ENCODE peak calls at places on chromosomes 4 and X, in ten cellular contexts. One of them, this sample, is unnamed.

GRCh38 chrX:153900806-153901752 is 3.4 kb upstream of the AVPR2 start:
- DNase-seq in suprapubic skin: no peak
- DNase-seq in activated CD8-positive, alpha-beta memory T cell treated with anti-CD3 and anti-CD28 coated beads for 4 hours: peak
- DNase-seq in stimulated activated CD8-positive, alpha-beta memory T cell treated with anti-CD3 and anti-CD28 coated beads, Interleukin-4, amount 100 ng/mL, for 24 hours: no peak
- DNase-seq in activated CD4-positive, alpha-beta T cell treated with anti-CD3 and anti-CD28 coated beads, Interleukin-2, amount 10 ng/mL, durations not matched to agents 7 days and 5 days: peak
- DNase-seq in AG09319: peak
- DNase-seq in NCI-H1417: peak
- DNase-seq in GM12865: peak
- DNase-seq in left ventricle myocardium inferior: peak
- DNase-seq in left kidney: peak
- DNase-seq in this sample: peak

GRCh38 chrX:109889289-109890006 is 113.5 kb upstream of the TMEM164 start:
- DNase-seq in suprapubic skin: no peak
- DNase-seq in activated CD8-positive, alpha-beta memory T cell treated with anti-CD3 and anti-CD28 coated beads for 4 hours: no peak
- DNase-seq in stimulated activated CD8-positive, alpha-beta memory T cell treated with anti-CD3 and anti-CD28 coated beads, Interleukin-4, amount 100 ng/mL, for 24 hours: no peak
- DNase-seq in activated CD4-positive, alpha-beta T cell treated with anti-CD3 and anti-CD28 coated beads, Interleukin-2, amount 10 ng/mL, durations not matched to agents 7 days and 5 days: no peak
- DNase-seq in AG09319: peak
- DNase-seq in NCI-H1417: no peak
- DNase-seq in GM12865: peak
- DNase-seq in left ventricle myocardium inferior: no peak
- DNase-seq in left kidney: peak
- DNase-seq in this sample: no peak

GRCh38 chr4:70913947-70914445 is 11.8 kb downstream of the MOB1B start:
- DNase-seq in suprapubic skin: no peak
- DNase-seq in activated CD8-positive, alpha-beta memory T cell treated with anti-CD3 and anti-CD28 coated beads for 4 hours: no peak
- DNase-seq in stimulated activated CD8-positive, alpha-beta memory T cell treated with anti-CD3 and anti-CD28 coated beads, Interleukin-4, amount 100 ng/mL, for 24 hours: no peak
- DNase-seq in activated CD4-positive, alpha-beta T cell treated with anti-CD3 and anti-CD28 coated beads, Interleukin-2, amount 10 ng/mL, durations not matched to agents 7 days and 5 days: no peak
- DNase-seq in AG09319: no peak
- DNase-seq in NCI-H1417: no peak
- DNase-seq in GM12865: no peak
- DNase-seq in left ventricle myocardium inferior: no peak
- DNase-seq in left kidney: no peak
- DNase-seq in this sample: no peak

GRCh38 chr4:152957437-152958185 is 21.5 kb downstream of the FHDC1 start:
- DNase-seq in suprapubic skin: no peak
- DNase-seq in activated CD8-positive, alpha-beta memory T cell treated with anti-CD3 and anti-CD28 coated beads for 4 hours: no peak
- DNase-seq in stimulated activated CD8-positive, alpha-beta memory T cell treated with anti-CD3 and anti-CD28 coated beads, Interleukin-4, amount 100 ng/mL, for 24 hours: no peak
- DNase-seq in activated CD4-positive, alpha-beta T cell treated with anti-CD3 and anti-CD28 coated beads, Interleukin-2, amount 10 ng/mL, durations not matched to agents 7 days and 5 days: no peak
- DNase-seq in AG09319: no peak
- DNase-seq in NCI-H1417: no peak
- DNase-seq in GM12865: no peak
- DNase-seq in left ventricle myocardium inferior: peak
- DNase-seq in left kidney: peak
- DNase-seq in this sample: no peak

GRCh38 chr4:147735413-147736301 is 3.8 kb downstream of the ARHGAP10 start:
- DNase-seq in suprapubic skin: no peak
- DNase-seq in activated CD8-positive, alpha-beta memory T cell treated with anti-CD3 and anti-CD28 coated beads for 4 hours: no peak
- DNase-seq in stimulated activated CD8-positive, alpha-beta memory T cell treated with anti-CD3 and anti-CD28 coated beads, Interleukin-4, amount 100 ng/mL, for 24 hours: no peak
- DNase-seq in activated CD4-positive, alpha-beta T cell treated with anti-CD3 and anti-CD28 coated beads, Interleukin-2, amount 10 ng/mL, durations not matched to agents 7 days and 5 days: no peak
- DNase-seq in AG09319: no peak
- DNase-seq in NCI-H1417: no peak
- DNase-seq in GM12865: peak
- DNase-seq in left ventricle myocardium inferior: no peak
- DNase-seq in left kidney: no peak
- DNase-seq in this sample: no peak

GRCh38 chrX:22136711-22137110 is 104.6 kb downstream of the PHEX start:
- DNase-seq in suprapubic skin: no peak
- DNase-seq in activated CD8-positive, alpha-beta memory T cell treated with anti-CD3 and anti-CD28 coated beads for 4 hours: no peak
- DNase-seq in stimulated activated CD8-positive, alpha-beta memory T cell treated with anti-CD3 and anti-CD28 coated beads, Interleukin-4, amount 100 ng/mL, for 24 hours: no peak
- DNase-seq in activated CD4-positive, alpha-beta T cell treated with anti-CD3 and anti-CD28 coated beads, Interleukin-2, amount 10 ng/mL, durations not matched to agents 7 days and 5 days: no peak
- DNase-seq in AG09319: no peak
- DNase-seq in NCI-H1417: no peak
- DNase-seq in GM12865: no peak
- DNase-seq in left ventricle myocardium inferior: no peak
- DNase-seq in left kidney: no peak
- DNase-seq in this sample: no peak

GRCh38 chr4:100525689-100526088 is 7.9 kb upstream of the EMCN start:
- DNase-seq in suprapubic skin: no peak
- DNase-seq in activated CD8-positive, alpha-beta memory T cell treated with anti-CD3 and anti-CD28 coated beads for 4 hours: no peak
- DNase-seq in stimulated activated CD8-positive, alpha-beta memory T cell treated with anti-CD3 and anti-CD28 coated beads, Interleukin-4, amount 100 ng/mL, for 24 hours: no peak
- DNase-seq in activated CD4-positive, alpha-beta T cell treated with anti-CD3 and anti-CD28 coated beads, Interleukin-2, amount 10 ng/mL, durations not matched to agents 7 days and 5 days: no peak
- DNase-seq in AG09319: no peak
- DNase-seq in NCI-H1417: no peak
- DNase-seq in GM12865: no peak
- DNase-seq in left ventricle myocardium inferior: no peak
- DNase-seq in left kidney: no peak
- DNase-seq in this sample: no peak

GRCh38 chr4:113973349-113973748 is 6.1 kb downstream of the ARSJ start:
- DNase-seq in suprapubic skin: no peak
- DNase-seq in activated CD8-positive, alpha-beta memory T cell treated with anti-CD3 and anti-CD28 coated beads for 4 hours: no peak
- DNase-seq in stimulated activated CD8-positive, alpha-beta memory T cell treated with anti-CD3 and anti-CD28 coated beads, Interleukin-4, amount 100 ng/mL, for 24 hours: no peak
- DNase-seq in activated CD4-positive, alpha-beta T cell treated with anti-CD3 and anti-CD28 coated beads, Interleukin-2, amount 10 ng/mL, durations not matched to agents 7 days and 5 days: no peak
- DNase-seq in AG09319: no peak
- DNase-seq in NCI-H1417: no peak
- DNase-seq in GM12865: no peak
- DNase-seq in left ventricle myocardium inferior: no peak
- DNase-seq in left kidney: peak
- DNase-seq in this sample: no peak

GRCh38 chr4:677431-678293 is 3.3 kb downstream of the MYL5 start:
- DNase-seq in suprapubic skin: no peak
- DNase-seq in activated CD8-positive, alpha-beta memory T cell treated with anti-CD3 and anti-CD28 coated beads for 4 hours: no peak
- DNase-seq in stimulated activated CD8-positive, alpha-beta memory T cell treated with anti-CD3 and anti-CD28 coated beads, Interleukin-4, amount 100 ng/mL, for 24 hours: no peak
- DNase-seq in activated CD4-positive, alpha-beta T cell treated with anti-CD3 and anti-CD28 coated beads, Interleukin-2, amount 10 ng/mL, durations not matched to agents 7 days and 5 days: no peak
- DNase-seq in AG09319: no peak
- DNase-seq in NCI-H1417: peak
- DNase-seq in GM12865: peak
- DNase-seq in left ventricle myocardium inferior: no peak
- DNase-seq in left kidney: no peak
- DNase-seq in this sample: no peak

GRCh38 chr4:1351854-1352633 is 5.0 kb downstream of the UVSSA start:
- DNase-seq in suprapubic skin: peak
- DNase-seq in activated CD8-positive, alpha-beta memory T cell treated with anti-CD3 and anti-CD28 coated beads for 4 hours: peak
- DNase-seq in stimulated activated CD8-positive, alpha-beta memory T cell treated with anti-CD3 and anti-CD28 coated beads, Interleukin-4, amount 100 ng/mL, for 24 hours: peak
- DNase-seq in activated CD4-positive, alpha-beta T cell treated with anti-CD3 and anti-CD28 coated beads, Interleukin-2, amount 10 ng/mL, durations not matched to agents 7 days and 5 days: peak
- DNase-seq in AG09319: peak
- DNase-seq in NCI-H1417: peak
- DNase-seq in GM12865: peak
- DNase-seq in left ventricle myocardium inferior: peak
- DNase-seq in left kidney: peak
- DNase-seq in this sample: no peak

GRCh38 chrX:21383546-21383945 is 9.3 kb downstream of the CNKSR2 start:
- DNase-seq in suprapubic skin: no peak
- DNase-seq in activated CD8-positive, alpha-beta memory T cell treated with anti-CD3 and anti-CD28 coated beads for 4 hours: no peak
- DNase-seq in stimulated activated CD8-positive, alpha-beta memory T cell treated with anti-CD3 and anti-CD28 coated beads, Interleukin-4, amount 100 ng/mL, for 24 hours: no peak
- DNase-seq in activated CD4-positive, alpha-beta T cell treated with anti-CD3 and anti-CD28 coated beads, Interleukin-2, amount 10 ng/mL, durations not matched to agents 7 days and 5 days: no peak
- DNase-seq in AG09319: no peak
- DNase-seq in NCI-H1417: no peak
- DNase-seq in GM12865: no peak
- DNase-seq in left ventricle myocardium inferior: no peak
- DNase-seq in left kidney: no peak
- DNase-seq in this sample: no peak

GRCh38 chr4:94519925-94520789 is 68.4 kb downstream of the PDLIM5 start:
- DNase-seq in suprapubic skin: no peak
- DNase-seq in activated CD8-positive, alpha-beta memory T cell treated with anti-CD3 and anti-CD28 coated beads for 4 hours: no peak
- DNase-seq in stimulated activated CD8-positive, alpha-beta memory T cell treated with anti-CD3 and anti-CD28 coated beads, Interleukin-4, amount 100 ng/mL, for 24 hours: no peak
- DNase-seq in activated CD4-positive, alpha-beta T cell treated with anti-CD3 and anti-CD28 coated beads, Interleukin-2, amount 10 ng/mL, durations not matched to agents 7 days and 5 days: no peak
- DNase-seq in AG09319: no peak
- DNase-seq in NCI-H1417: no peak
- DNase-seq in GM12865: peak
- DNase-seq in left ventricle myocardium inferior: no peak
- DNase-seq in left kidney: peak
- DNase-seq in this sample: no peak

GRCh38 chr4:64465263-64465662 is 56.0 kb upstream of the TECRL start:
- DNase-seq in suprapubic skin: no peak
- DNase-seq in activated CD8-positive, alpha-beta memory T cell treated with anti-CD3 and anti-CD28 coated beads for 4 hours: no peak
- DNase-seq in stimulated activated CD8-positive, alpha-beta memory T cell treated with anti-CD3 and anti-CD28 coated beads, Interleukin-4, amount 100 ng/mL, for 24 hours: no peak
- DNase-seq in activated CD4-positive, alpha-beta T cell treated with anti-CD3 and anti-CD28 coated beads, Interleukin-2, amount 10 ng/mL, durations not matched to agents 7 days and 5 days: no peak
- DNase-seq in AG09319: no peak
- DNase-seq in NCI-H1417: no peak
- DNase-seq in GM12865: no peak
- DNase-seq in left ventricle myocardium inferior: no peak
- DNase-seq in left kidney: peak
- DNase-seq in this sample: no peak

GRCh38 chr4:113674251-113674650 is 87.3 kb downstream of the CAMK2D start:
- DNase-seq in suprapubic skin: no peak
- DNase-seq in activated CD8-positive, alpha-beta memory T cell treated with anti-CD3 and anti-CD28 coated beads for 4 hours: no peak
- DNase-seq in stimulated activated CD8-positive, alpha-beta memory T cell treated with anti-CD3 and anti-CD28 coated beads, Interleukin-4, amount 100 ng/mL, for 24 hours: no peak
- DNase-seq in activated CD4-positive, alpha-beta T cell treated with anti-CD3 and anti-CD28 coated beads, Interleukin-2, amount 10 ng/mL, durations not matched to agents 7 days and 5 days: no peak
- DNase-seq in AG09319: no peak
- DNase-seq in NCI-H1417: no peak
- DNase-seq in GM12865: no peak
- DNase-seq in left ventricle myocardium inferior: no peak
- DNase-seq in left kidney: no peak
- DNase-seq in this sample: no peak

GRCh38 chr4:169311643-169312365 is 41.0 kb upstream of the SH3RF1 start:
- DNase-seq in suprapubic skin: no peak
- DNase-seq in activated CD8-positive, alpha-beta memory T cell treated with anti-CD3 and anti-CD28 coated beads for 4 hours: no peak
- DNase-seq in stimulated activated CD8-positive, alpha-beta memory T cell treated with anti-CD3 and anti-CD28 coated beads, Interleukin-4, amount 100 ng/mL, for 24 hours: no peak
- DNase-seq in activated CD4-positive, alpha-beta T cell treated with anti-CD3 and anti-CD28 coated beads, Interleukin-2, amount 10 ng/mL, durations not matched to agents 7 days and 5 days: peak
- DNase-seq in AG09319: no peak
- DNase-seq in NCI-H1417: peak
- DNase-seq in GM12865: peak
- DNase-seq in left ventricle myocardium inferior: no peak
- DNase-seq in left kidney: peak
- DNase-seq in this sample: no peak

This sample was measured in AG09309.